ENCODE peak calls at places on chromosomes 12 and 14, in four cellular contexts. One of them, this sample, is unnamed.

GRCh38 chr12:113130457-113131135 is 5.0 kb downstream of the RASAL1 start:
- DNase-seq in mucosa of descending colon: no peak
- DNase-seq in RKO: peak
- DNase-seq in activated gamma-delta T cell treated with Interleukin-2 at 50 U/mL for 16 hours: no peak
- DNase-seq in this sample: peak

GRCh38 chr14:63544641-63545234 is 1.6 kb upstream of the PPP2R5E start:
- DNase-seq in mucosa of descending colon: no peak
- DNase-seq in RKO: peak
- DNase-seq in activated gamma-delta T cell treated with Interleukin-2 at 50 U/mL for 16 hours: no peak
- DNase-seq in this sample: no peak

GRCh38 chr12:103986823-103987222 is 21.2 kb downstream of the TDG start:
- DNase-seq in mucosa of descending colon: no peak
- DNase-seq in RKO: no peak
- DNase-seq in activated gamma-delta T cell treated with Interleukin-2 at 50 U/mL for 16 hours: no peak
- DNase-seq in this sample: no peak

GRCh38 chr14:21915814-21916213 is 242.2 kb upstream of the OR4E1 start:
- DNase-seq in mucosa of descending colon: no peak
- DNase-seq in RKO: no peak
- DNase-seq in activated gamma-delta T cell treated with Interleukin-2 at 50 U/mL for 16 hours: no peak
- DNase-seq in this sample: no peak

GRCh38 chr12:108856428-108857157 is 790 bp downstream of the SSH1 start:
- DNase-seq in mucosa of descending colon: peak
- DNase-seq in RKO: peak
- DNase-seq in activated gamma-delta T cell treated with Interleukin-2 at 50 U/mL for 16 hours: peak
- DNase-seq in this sample: peak

GRCh38 chr14:92421756-92422155 is 91.8 kb upstream of the RIN3 start:
- DNase-seq in mucosa of descending colon: no peak
- DNase-seq in RKO: no peak
- DNase-seq in activated gamma-delta T cell treated with Interleukin-2 at 50 U/mL for 16 hours: no peak
- DNase-seq in this sample: no peak

GRCh38 chr12:57591567-57592325 is 754 bp downstream of the PIP4K2C start:
- DNase-seq in mucosa of descending colon: peak
- DNase-seq in RKO: peak
- DNase-seq in activated gamma-delta T cell treated with Interleukin-2 at 50 U/mL for 16 hours: no peak
- DNase-seq in this sample: no peak

GRCh38 chr12:26340649-26341048 is 145.3 kb downstream of the SSPN start:
- DNase-seq in mucosa of descending colon: no peak
- DNase-seq in RKO: no peak
- DNase-seq in activated gamma-delta T cell treated with Interleukin-2 at 50 U/mL for 16 hours: no peak
- DNase-seq in this sample: no peak

GRCh38 chr14:59427653-59428578 is 37.3 kb downstream of the GPR135 start:
- DNase-seq in mucosa of descending colon: no peak
- DNase-seq in RKO: peak
- DNase-seq in activated gamma-delta T cell treated with Interleukin-2 at 50 U/mL for 16 hours: no peak
- DNase-seq in this sample: no peak

GRCh38 chr12:91542048-91542447 is 359.4 kb upstream of the DCN start:
- DNase-seq in mucosa of descending colon: no peak
- DNase-seq in RKO: no peak
- DNase-seq in activated gamma-delta T cell treated with Interleukin-2 at 50 U/mL for 16 hours: no peak
- DNase-seq in this sample: no peak

GRCh38 chr12:116133149-116133548 is 144.3 kb downstream of the MED13L start:
- DNase-seq in mucosa of descending colon: no peak
- DNase-seq in RKO: no peak
- DNase-seq in activated gamma-delta T cell treated with Interleukin-2 at 50 U/mL for 16 hours: no peak
- DNase-seq in this sample: no peak

GRCh38 chr12:104485651-104486341 is 29.0 kb downstream of the CHST11 start:
- DNase-seq in mucosa of descending colon: no peak
- DNase-seq in RKO: no peak
- DNase-seq in activated gamma-delta T cell treated with Interleukin-2 at 50 U/mL for 16 hours: peak
- DNase-seq in this sample: no peak

GRCh38 chr12:97474987-97475386 is 12.4 kb downstream of the RMST start:
- DNase-seq in mucosa of descending colon: no peak
- DNase-seq in RKO: no peak
- DNase-seq in activated gamma-delta T cell treated with Interleukin-2 at 50 U/mL for 16 hours: no peak
- DNase-seq in this sample: no peak

GRCh38 chr12:64682572-64683277 is 72.4 kb downstream of the RASSF3 start:
- DNase-seq in mucosa of descending colon: no peak
- DNase-seq in RKO: no peak
- DNase-seq in activated gamma-delta T cell treated with Interleukin-2 at 50 U/mL for 16 hours: no peak
- DNase-seq in this sample: no peak

GRCh38 chr14:103185051-103186027 is 62.1 kb downstream of the TNFAIP2 start:
- DNase-seq in mucosa of descending colon: no peak
- DNase-seq in RKO: peak
- DNase-seq in activated gamma-delta T cell treated with Interleukin-2 at 50 U/mL for 16 hours: no peak
- DNase-seq in this sample: no peak

GRCh38 chr14:50116221-50116956 is at the start of gene VCPKMT:
- DNase-seq in mucosa of descending colon: peak
- DNase-seq in RKO: peak
- DNase-seq in activated gamma-delta T cell treated with Interleukin-2 at 50 U/mL for 16 hours: peak
- DNase-seq in this sample: peak

GRCh38 chr12:104522985-104523719 is 66.4 kb downstream of the CHST11 start:
- DNase-seq in mucosa of descending colon: no peak
- DNase-seq in RKO: no peak
- DNase-seq in activated gamma-delta T cell treated with Interleukin-2 at 50 U/mL for 16 hours: no peak
- DNase-seq in this sample: no peak

GRCh38 chr14:63713765-63714164 is 14.1 kb downstream of the SGPP1 start:
- DNase-seq in mucosa of descending colon: no peak
- DNase-seq in RKO: no peak
- DNase-seq in activated gamma-delta T cell treated with Interleukin-2 at 50 U/mL for 16 hours: no peak
- DNase-seq in this sample: no peak

GRCh38 chr12:13980548-13981295 is 680 bp downstream of the GRIN2B start:
- DNase-seq in mucosa of descending colon: no peak
- DNase-seq in RKO: no peak
- DNase-seq in activated gamma-delta T cell treated with Interleukin-2 at 50 U/mL for 16 hours: no peak
- DNase-seq in this sample: no peak

This sample was measured in right lobe of liver.